ENCODE peak calls at places on chromosomes 11 and 22, in six cellular contexts. A is thoracic aorta; Q is GM23338; B is CD4-positive, alpha-beta T cell; I is heart right ventricle; O is Peyer's patch. G is an unnamed sample.
A peak's percentile ranks its signal among the peaks of the same experiment; 100 is the strongest.

GRCh38 chr11:69653406-69653960 is 12.5 kb downstream of the CCND1 start:
- DNase-seq in A (no peak), Q (no peak), B (no peak), I (no peak), O (no peak), G (no peak)

GRCh38 chr11:124801014-124801413 is 808 bp upstream of the MSANTD2 start:
- DNase-seq in A (no peak), Q (no peak), B (no peak), I (no peak), O (no peak), G (no peak)

GRCh38 chr11:93541884-93542752 is 1.1 kb downstream of the SMCO4 start:
- DNase-seq in A (no peak), Q (peak; percentile 82), B (peak; percentile 47), I (peak; percentile 45), O (peak; percentile 80), G (no peak)

GRCh38 chr11:16785520-16786128 is 47.2 kb downstream of the C11orf58 start:
- DNase-seq in A (no peak), Q (peak; percentile 87), B (peak; percentile 52), I (peak; percentile 79), O (peak; percentile 79), G (peak; percentile 64)

GRCh38 chr11:457071-457760 is 7.1 kb downstream of the PTDSS2 start:
- DNase-seq in A (no peak), Q (no peak), B (no peak), I (no peak), O (no peak), G (no peak)

GRCh38 chr11:74505911-74506310 is 12.4 kb upstream of the LIPT2 start:
- DNase-seq in A (no peak), Q (no peak), B (no peak), I (no peak), O (no peak), G (no peak)

GRCh38 chr22:30224161-30224857 is 22.2 kb downstream of the LIF start:
- DNase-seq in A (no peak), Q (no peak), B (no peak), I (no peak), O (no peak), G (no peak)

GRCh38 chr11:107457205-107457557 is 444 bp downstream of the CWF19L2 start:
- DNase-seq in A (no peak), Q (peak; percentile 15), B (no peak), I (no peak), O (no peak), G (no peak)

GRCh38 chr22:35752172-35752832 is 34.6 kb downstream of the APOL5 start:
- DNase-seq in A (no peak), Q (peak; percentile 30), B (no peak), I (no peak), O (no peak), G (no peak)

GRCh38 chr11:17735823-17736772 is 1.5 kb downstream of the KCNC1 start:
- DNase-seq in A (no peak), Q (peak; percentile 70), B (no peak), I (no peak), O (peak; percentile 28), G (peak; percentile 40)

GRCh38 chr22:32920032-32920628 is 118.6 kb downstream of the TIMP3 start:
- DNase-seq in A (no peak), Q (no peak), B (no peak), I (peak; percentile 60), O (peak; percentile 56), G (no peak)

GRCh38 chr11:66564538-66564937 is 3.9 kb downstream of the CTSF start:
- DNase-seq in A (no peak), Q (no peak), B (no peak), I (no peak), O (no peak), G (no peak)

GRCh38 chr22:42013385-42013784 is 14.8 kb downstream of the WBP2NL start:
- DNase-seq in A (no peak), Q (no peak), B (no peak), I (no peak), O (no peak), G (no peak)

GRCh38 chr11:57256119-57256518 is 19.1 kb upstream of the APLNR start:
- DNase-seq in A (no peak), Q (no peak), B (no peak), I (no peak), O (no peak), G (no peak)

GRCh38 chr11:59427068-59427382 is 812 bp upstream of the OR5A2 start:
- DNase-seq in A (no peak), Q (no peak), B (no peak), I (no peak), O (no peak), G (no peak)

GRCh38 chr22:19527861-19528417 is 3.7 kb upstream of the CLDN5 start:
- DNase-seq in A (no peak), Q (no peak), B (no peak), I (no peak), O (peak; percentile 38), G (no peak)

GRCh38 chr11:65316311-65316978 is 1.8 kb downstream of the CDC42EP2 start:
- DNase-seq in A (no peak), Q (peak; percentile 64), B (no peak), I (peak; percentile 47), O (no peak), G (no peak)

GRCh38 chr11:65315866-65316233 is 1.2 kb downstream of the CDC42EP2 start:
- DNase-seq in A (no peak), Q (no peak), B (no peak), I (no peak), O (no peak), G (no peak)

GRCh38 chr11:65316979-65317786 is 2.5 kb downstream of the CDC42EP2 start:
- DNase-seq in A (no peak), Q (peak; percentile 80), B (no peak), I (peak; percentile 91), O (peak; percentile 82), G (peak; percentile 75)

GRCh38 chr11:65314501-65315203 is at the start of gene CDC42EP2:
- DNase-seq in A (no peak), Q (peak; percentile 87), B (peak; percentile 77), I (peak; percentile 86), O (peak; percentile 93), G (peak; percentile 66)

DNA sequence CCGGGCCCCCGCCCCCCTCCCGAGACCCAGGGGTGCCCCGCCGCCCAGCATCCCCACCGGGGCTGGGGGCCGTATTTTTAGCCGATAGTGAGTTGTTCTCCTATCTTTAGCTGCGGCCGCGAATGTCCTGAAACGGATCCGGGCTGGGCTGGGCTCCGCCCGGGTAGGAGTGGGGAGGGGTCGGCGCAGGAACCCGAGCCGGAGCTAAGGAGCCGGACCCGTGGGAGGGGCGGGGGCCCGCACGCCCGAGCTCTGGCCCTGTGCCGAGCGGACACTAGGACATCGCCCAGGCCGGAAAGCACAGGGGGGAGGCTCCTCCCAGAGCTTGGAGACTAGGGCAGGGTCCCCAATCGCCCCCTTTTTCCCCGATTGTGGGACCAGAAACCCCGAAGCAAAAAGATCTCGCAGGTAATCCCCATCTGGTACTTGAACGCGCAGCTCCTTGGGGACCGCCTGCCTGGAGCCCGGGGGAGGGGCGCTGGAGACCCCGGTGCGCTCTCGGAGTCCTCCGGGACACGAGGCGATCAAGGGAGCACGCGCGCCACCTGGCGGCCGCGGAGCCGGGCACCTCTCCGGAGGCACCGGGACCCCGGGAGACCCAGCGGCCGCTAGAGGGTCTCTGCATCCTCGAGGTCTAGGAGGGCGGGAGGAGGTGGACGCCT is 669 bp downstream of the CDC42EP2 start:
- DNase-seq in A (no peak), Q (peak; percentile 94), B (peak; percentile 86), I (peak; percentile 80), O (peak; percentile 90), G (peak; percentile 74)
- H3K27ac ChIP-seq in A (peak overlapping the region; percentile 81), Q (peak overlapping the region; percentile 88), B (no peak overlapping the region), I (peak overlapping the region; percentile 87), O (peak overlapping the region; percentile 79), G (peak overlapping the region; percentile 94)

GRCh38 chr11:95341246-95341645 is 110.2 kb upstream of the SESN3 start:
- DNase-seq in A (no peak), Q (no peak), B (no peak), I (no peak), O (no peak), G (no peak)
- H3K27ac ChIP-seq in A (no peak overlapping the region), Q (no peak overlapping the region), B (no peak overlapping the region), I (no peak overlapping the region), O (no peak overlapping the region), G (peak overlapping the region; percentile 88)

DNA sequence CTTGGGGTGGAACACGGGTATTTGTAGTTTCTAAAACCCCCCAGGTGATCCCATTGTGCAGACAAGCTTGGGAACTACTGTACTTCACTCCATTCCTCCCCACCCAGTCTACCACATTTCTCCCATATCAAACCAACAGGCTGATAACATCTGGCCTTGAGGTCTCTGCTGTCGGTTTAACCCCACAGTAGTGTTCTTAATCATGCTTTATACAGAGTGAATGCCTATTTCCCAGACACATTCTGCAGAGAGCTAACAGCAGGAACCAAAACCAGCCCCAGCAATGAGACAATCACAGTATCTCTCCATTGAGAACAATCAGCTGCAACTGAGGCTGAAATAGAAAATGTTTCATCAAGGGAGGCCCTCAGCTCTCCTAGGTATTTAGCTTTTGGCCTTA is 81.3 kb downstream of the CCDC34 start:
- DNase-seq in A (no peak), Q (no peak), B (no peak), I (no peak), O (no peak), G (no peak)
- H3K27ac ChIP-seq in A (peak overlapping the region; percentile 40), Q (no peak overlapping the region), B (no peak overlapping the region), I (no peak overlapping the region), O (no peak overlapping the region), G (peak overlapping the region; percentile 35)

DNA sequence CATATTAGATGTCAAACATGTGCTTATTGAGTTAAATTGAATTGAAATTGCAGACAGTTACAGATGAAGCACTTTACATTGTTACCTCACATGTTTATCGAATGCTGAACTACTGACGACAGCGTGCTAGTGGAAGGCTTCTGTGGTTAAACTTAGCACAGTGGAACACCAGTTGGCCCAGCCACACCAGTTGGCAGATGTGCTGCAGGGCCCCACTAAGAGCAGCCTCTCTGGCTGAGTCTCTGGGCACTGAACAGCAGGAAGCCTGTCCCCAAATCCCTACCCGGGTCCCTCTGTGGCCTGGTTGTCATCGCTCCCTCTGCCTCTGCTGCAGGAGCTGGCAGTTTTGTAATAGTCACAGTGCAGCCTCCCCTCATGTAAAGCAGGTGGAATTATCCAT is 242.2 kb downstream of the NTM start:
- DNase-seq in A (no peak), Q (no peak), B (no peak), I (peak; percentile 39), O (no peak), G (no peak)
- H3K27ac ChIP-seq in A (no peak overlapping the region), Q (no peak overlapping the region), B (no peak overlapping the region), I (no peak overlapping the region), O (no peak overlapping the region), G (no peak overlapping the region)

GRCh38 chr11:64249038-64249437 is 2.3 kb upstream of the PLCB3 start:
- DNase-seq in A (no peak), Q (no peak), B (no peak), I (no peak), O (no peak), G (no peak)

GRCh38 chr11:64246874-64247728 is at the start of gene PPP1R14B:
- DNase-seq in A (peak; percentile 58), Q (peak; percentile 95), B (peak; percentile 81), I (peak; percentile 90), O (peak; percentile 95), G (peak; percentile 85)

GRCh38 chr11:64249563-64250405 is 1.5 kb upstream of the PLCB3 start:
- DNase-seq in A (no peak), Q (peak; percentile 78), B (no peak), I (no peak), O (no peak), G (no peak)

GRCh38 chr11:64247729-64248531 is 1.2 kb upstream of the PPP1R14B start:
- DNase-seq in A (no peak), Q (no peak), B (no peak), I (no peak), O (no peak), G (no peak)

DNA sequence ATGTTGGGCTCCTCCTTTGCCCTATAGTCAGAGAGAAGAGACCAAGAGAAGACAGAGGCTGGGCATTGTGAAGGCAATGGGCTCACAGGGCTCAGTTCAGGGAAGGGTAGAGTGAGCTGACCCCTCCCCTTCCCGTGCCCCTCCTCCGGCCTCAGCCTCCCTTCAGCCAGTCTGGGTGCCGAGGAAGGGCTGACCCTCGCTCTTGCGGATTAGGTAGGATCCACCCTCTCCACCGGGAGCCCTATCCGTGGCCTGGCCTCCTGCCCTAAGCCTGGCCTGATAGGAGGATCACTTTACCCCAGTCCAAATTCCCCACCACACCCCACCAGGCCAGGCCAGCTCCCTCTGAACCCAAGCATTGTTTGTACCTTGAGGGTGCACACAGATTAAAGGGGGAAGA is 1.8 kb upstream of the PPP1R14B start:
- DNase-seq in A (no peak), Q (peak; percentile 68), B (no peak), I (no peak), O (no peak), G (no peak)
- H3K27ac ChIP-seq in A (no peak overlapping the region), Q (peak overlapping the region; percentile 96), B (no peak overlapping the region), I (no peak overlapping the region), O (no peak overlapping the region), G (no peak overlapping the region)